ENCODE peak calls at places on chromosome 18, in four cellular contexts. W, V, C and J are unnamed samples.

GRCh38 chr18:6731197-6731596 is 1.7 kb downstream of the ARHGAP28 start:
- DNase-seq in V (no peak), W (no peak), C (no peak), J (no peak)

GRCh38 chr18:65439184-65439583 is 311.6 kb upstream of the CDH7 start:
- DNase-seq in V (peak), W (no peak), C (no peak), J (no peak)

GRCh38 chr18:70194227-70194890 is 11.1 kb downstream of the RTTN start:
- DNase-seq in V (no peak), W (no peak), C (no peak), J (no peak)

GRCh38 chr18:77054606-77055428 is 77.8 kb downstream of the MBP start:
- DNase-seq in C (peak), W (peak), V (peak), J (peak)

GRCh38 chr18:67386028-67386427 is 130.5 kb downstream of the DSEL start:
- DNase-seq in V (no peak), W (no peak), C (no peak), J (no peak)

GRCh38 chr18:48735070-48735676 is 196.3 kb downstream of the CTIF start:
- DNase-seq in C (no peak), V (no peak), W (no peak), J (no peak)

GRCh38 chr18:76258209-76258608 is 236.8 kb downstream of the ZNF516 start:
- DNase-seq in V (no peak), W (no peak), C (no peak), J (no peak)

GRCh38 chr18:21769206-21769605 is 28.6 kb downstream of the MIB1 start:
- DNase-seq in C (no peak), V (no peak), W (no peak), J (no peak)

GRCh38 chr18:75290737-75291358 is 80.3 kb downstream of the TSHZ1 start:
- DNase-seq in C (no peak), W (no peak), V (no peak), J (no peak)

GRCh38 chr18:68667121-68667520 is 47.8 kb downstream of the TMX3 start:
- DNase-seq in C (no peak), V (no peak), W (no peak), J (no peak)

GRCh38 chr18:525066-525797 is 24.7 kb upstream of the COLEC12 start:
- DNase-seq in V (no peak), C (no peak), W (no peak), J (no peak)

GRCh38 chr18:4282954-4283353 is 172.2 kb downstream of the DLGAP1 start:
- DNase-seq in C (no peak), V (no peak), W (no peak), J (no peak)

GRCh38 chr18:28439870-28440269 is 262.9 kb upstream of the CDH2 start:
- DNase-seq in C (no peak), W (no peak), V (no peak), J (no peak)

GRCh38 chr18:54127759-54128378 is 96.6 kb downstream of the MBD2 start:
- DNase-seq in V (peak), W (peak), C (no peak), J (no peak)

GRCh38 chr18:76823166-76823539 is 796 bp downstream of the ZNF236 start:
- DNase-seq in W (no peak), C (no peak), V (no peak), J (no peak)

GRCh38 chr18:72543362-72544055 is 633 bp downstream of the CBLN2 start:
- DNase-seq in V (peak), C (no peak), W (no peak), J (no peak)

GRCh38 chr18:12722731-12723130 is 19.9 kb downstream of the PSMG2 start:
- DNase-seq in V (no peak), C (no peak), W (no peak), J (no peak)

GRCh38 chr18:25144835-25145234 is 207.1 kb downstream of the ZNF521 start:
- DNase-seq in V (no peak), W (no peak), C (no peak), J (no peak)

GRCh38 chr18:23568265-23568664 is 18.0 kb downstream of the NPC1 start:
- DNase-seq in C (no peak), W (no peak), V (no peak), J (no peak)

GRCh38 chr18:23569299-23570063 is 16.8 kb downstream of the NPC1 start:
- DNase-seq in C (no peak), V (no peak), W (no peak), J (no peak)

GRCh38 chr18:23565916-23566547 is 20.3 kb downstream of the NPC1 start:
- DNase-seq in V (no peak), W (no peak), C (no peak), J (no peak)

GRCh38 chr18:23570912-23571504 is 15.3 kb downstream of the NPC1 start:
- DNase-seq in C (no peak), W (no peak), V (no peak), J (no peak)

GRCh38 chr18:23568739-23569138 is 17.6 kb downstream of the NPC1 start:
- DNase-seq in W (no peak), C (no peak), V (no peak), J (no peak)
- H3K4me3 ChIP-seq in W (no peak), C (no peak), V (no peak), J (no peak)

GRCh38 chr18:55235094-55235461 is 275.8 kb upstream of the CCDC68 start:
- DNase-seq in W (no peak), V (no peak), C (no peak), J (no peak)

GRCh38 chr18:55233850-55234249 is 274.6 kb upstream of the CCDC68 start:
- DNase-seq in V (no peak), C (no peak), W (no peak), J (no peak)

GRCh38 chr18:55234366-55235093 is 275.3 kb upstream of the CCDC68 start:
- DNase-seq in C (peak), V (peak), W (peak), J (peak)

GRCh38 chr18:55237665-55238064 is 278.4 kb upstream of the CCDC68 start:
- DNase-seq in C (no peak), V (no peak), W (no peak), J (no peak)

GRCh38 chr18:55236150-55236931 is 277.1 kb upstream of the CCDC68 start:
- DNase-seq in C (peak), V (no peak), W (no peak), J (no peak)
- H3K27ac ChIP-seq in C (no peak), V (peak), W (no peak), J (no peak)

DNA sequence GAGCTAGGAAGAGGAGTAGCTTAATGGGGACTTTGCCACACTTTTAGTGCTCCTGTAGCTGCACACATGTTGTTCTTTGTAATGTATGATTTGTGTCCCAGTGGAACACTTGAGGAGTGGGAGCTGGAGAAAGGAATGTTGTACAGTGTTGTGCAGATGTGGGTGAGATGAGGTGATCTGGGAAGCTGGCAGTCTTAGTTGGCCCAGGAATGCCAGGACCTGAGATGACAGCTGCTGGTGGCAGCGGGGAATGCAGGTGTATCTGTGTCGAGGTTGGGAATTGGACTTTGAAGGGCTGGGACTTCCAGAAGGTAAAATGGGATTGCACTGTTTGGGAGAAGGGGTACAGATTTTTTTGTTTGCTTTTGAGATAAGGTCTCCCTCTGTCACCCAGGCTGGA is 23.6 kb downstream of the NEDD4L start:
- DNase-seq in C (no peak), W (no peak), V (no peak), J (no peak)
- H3K4me3 ChIP-seq in C (no peak), W (no peak), V (no peak), J (no peak)

GRCh38 chr18:62338446-62339105 is 13.5 kb downstream of the TNFRSF11A start:
- DNase-seq in W (no peak), C (no peak), V (no peak), J (no peak)
- H3K27ac ChIP-seq in W (no peak), C (no peak), V (no peak), J (no peak)

GRCh38 chr18:32770651-32771168 is 2.1 kb downstream of the KLHL14 start:
- DNase-seq in W (no peak), V (peak), C (no peak), J (no peak)
- H3K4me3 ChIP-seq in W (peak), V (no peak), C (peak), J (peak)

DNA sequence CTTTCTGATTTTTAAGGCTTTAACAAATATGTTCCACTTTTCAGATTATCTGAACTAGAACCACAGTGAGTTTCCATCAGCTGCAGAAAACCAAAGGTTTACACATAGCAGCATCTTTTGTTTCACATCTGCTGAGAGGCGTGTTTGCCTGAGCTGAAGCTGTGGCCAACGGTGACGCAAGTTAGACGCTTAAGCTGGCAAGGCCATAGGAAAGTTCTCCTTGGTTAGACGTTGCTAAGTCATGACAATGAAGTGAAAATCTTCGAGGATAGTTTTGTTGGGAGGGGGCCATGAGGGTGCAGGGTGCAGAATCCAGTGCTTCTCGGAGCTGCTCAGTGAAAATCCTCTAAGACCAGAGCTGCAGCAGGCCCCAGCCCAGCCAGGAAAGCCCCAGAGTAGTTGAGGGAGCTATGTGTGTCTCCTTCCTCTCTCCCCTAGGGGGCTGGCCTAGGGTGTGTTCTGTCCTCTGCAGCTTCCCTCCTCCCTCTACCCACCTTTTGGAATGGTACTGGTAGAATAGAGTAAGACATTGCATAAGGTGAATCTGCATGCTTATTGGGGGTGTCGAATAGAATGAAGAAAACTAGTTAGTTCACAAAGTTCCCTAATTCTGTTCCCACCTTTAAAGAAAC is 105.4 kb downstream of the FHOD3 start:
- DNase-seq in V (no peak), C (peak), W (no peak), J (no peak)
- H3K27ac ChIP-seq in V (no peak), C (peak), W (no peak), J (no peak)

GRCh38 chr18:42807852-42808251 is 307.6 kb downstream of the RIT2 start:
- DNase-seq in V (no peak), C (no peak), W (no peak), J (no peak)
- H3K4me3 ChIP-seq in V (no peak), C (no peak), W (no peak), J (no peak)

GRCh38 chr18:7809978-7810377 is 242.9 kb downstream of the PTPRM start:
- DNase-seq in V (no peak), C (no peak), W (no peak), J (no peak)

GRCh38 chr18:7808054-7808453 is 240.9 kb downstream of the PTPRM start:
- DNase-seq in W (no peak), V (no peak), C (no peak), J (no peak)

GRCh38 chr18:7812431-7813063 is 245.4 kb downstream of the PTPRM start:
- DNase-seq in V (no peak), C (no peak), W (no peak), J (no peak)

GRCh38 chr18:7808992-7809391 is 241.9 kb downstream of the PTPRM start:
- DNase-seq in V (no peak), W (no peak), C (no peak), J (no peak)

DNA sequence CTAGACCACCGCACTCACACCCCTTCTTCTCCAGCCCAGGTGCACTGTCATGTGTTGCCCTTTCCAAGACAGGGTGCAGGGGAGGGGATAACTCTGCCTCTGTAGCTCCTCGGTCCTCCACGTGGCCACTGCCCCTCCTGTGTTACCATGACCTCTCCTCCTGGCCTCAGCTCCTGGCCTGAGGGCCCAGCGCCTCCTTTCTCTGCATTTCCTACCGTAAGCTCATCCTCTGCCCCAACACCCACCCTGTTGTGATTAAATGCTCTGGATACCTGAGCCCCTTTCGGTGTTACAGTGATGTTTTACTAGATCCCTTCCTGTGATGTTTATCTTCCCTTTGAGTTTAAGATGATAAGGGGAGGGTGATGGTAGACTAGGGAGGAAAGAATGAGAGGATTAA is 242.3 kb downstream of the PTPRM start:
- DNase-seq in C (no peak), W (no peak), V (no peak), J (no peak)
- H3K27ac ChIP-seq in C (no peak), W (no peak), V (no peak), J (no peak)

DNA sequence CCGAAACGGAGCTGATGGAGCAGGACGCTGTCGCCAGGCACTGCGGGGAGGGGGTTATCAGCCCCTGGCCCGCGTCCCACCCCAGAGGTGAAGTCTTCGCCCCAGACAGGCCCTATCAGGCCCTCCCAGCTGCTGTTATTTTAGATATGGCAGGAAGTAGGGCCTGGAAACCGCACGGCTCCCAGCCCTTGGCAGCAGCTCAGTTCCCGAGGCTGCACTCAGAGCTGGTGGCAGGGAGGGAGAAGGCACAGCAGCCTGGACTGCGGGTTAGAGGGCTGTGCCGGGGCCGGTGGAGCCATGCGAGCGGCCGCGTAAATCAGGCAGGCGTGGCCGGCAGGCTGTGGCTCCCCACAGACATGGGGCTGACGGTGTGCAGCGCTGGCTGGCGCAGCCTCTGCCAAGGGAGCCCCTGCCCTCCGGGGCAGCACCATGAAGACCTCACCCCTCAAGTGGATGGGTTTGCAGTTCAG is 111.4 kb downstream of the NFATC1 start:
- DNase-seq in W (no peak), V (peak), C (peak), J (peak)
- H3K4me3 ChIP-seq in W (no peak), V (no peak), C (peak), J (peak)